ENCODE peak calls at places on chromosomes 3 and 15, in four cellular contexts. P, D, J and Z are unnamed samples.
A peak's percentile ranks its signal among the peaks of the same experiment; 100 is the strongest.

GRCh38 chr15:88539441-88539840 is 7.0 kb downstream of the DET1 start:
- DNase-seq in P (no peak), D (no peak), J (no peak), Z (no peak)

GRCh38 chr3:151306168-151306810 is 10.3 kb downstream of the GPR87 start:
- DNase-seq in P (no peak), D (no peak), J (no peak), Z (no peak)

GRCh38 chr3:122392868-122393844 is 9.2 kb downstream of the FAM162A start:
- DNase-seq in P (peak; percentile 36), D (peak; percentile 20), J (peak; percentile 41), Z (no peak)

GRCh38 chr3:177196473-177197040 is 725 bp downstream of the TBL1XR1 start:
- DNase-seq in P (peak; percentile 22), D (peak; percentile 33), J (peak; percentile 48), Z (peak; percentile 77)

GRCh38 chr3:61875073-61875472 is 313.7 kb downstream of the PTPRG start:
- DNase-seq in P (no peak), D (no peak), J (no peak), Z (no peak)

GRCh38 chr15:34987623-34987981 is 485 bp downstream of the ZNF770 start:
- DNase-seq in P (no peak), D (no peak), J (no peak), Z (no peak)

GRCh38 chr3:117059054-117059989 is 349.7 kb downstream of the TUSC7 start:
- DNase-seq in P (no peak), D (peak; percentile 28), J (no peak), Z (no peak)

GRCh38 chr3:17258823-17259436 is 374.2 kb downstream of the PLCL2 start:
- DNase-seq in P (peak; percentile 39), D (no peak), J (peak; percentile 8), Z (no peak)

GRCh38 chr15:36959746-36960145 is 140.6 kb downstream of the MEIS2 start:
- DNase-seq in P (no peak), D (no peak), J (no peak), Z (no peak)

GRCh38 chr3:183587337-183587736 is 31.8 kb upstream of the KLHL6 start:
- DNase-seq in P (no peak), D (no peak), J (no peak), Z (no peak)

GRCh38 chr3:13308406-13308805 is 111.7 kb downstream of the NUP210 start:
- DNase-seq in P (no peak), D (peak; percentile 18), J (no peak), Z (no peak)